ENCODE peak calls at places on chromosomes 5 and 9, in eight cellular contexts. A, Q, O, B, G, C, K and X are unnamed samples. For H3K9me3, the result is how much of the 10 kb centered on the place peaks cover.

GRCh38 chr5:61123145-61123544 is 39.1 kb downstream of the SMIM15 start:
- DNase-seq in Q (no peak), B (no peak), K (no peak), G (peak), C (no peak), O (peak), A (no peak), X (no peak)

GRCh38 chr5:53287573-53287972 is 178.0 kb upstream of the MOCS2 start:
- DNase-seq in A (no peak), K (no peak), G (no peak), O (no peak), Q (no peak), C (no peak), B (no peak), X (no peak)

GRCh38 chr5:150541895-150542294 is 34.0 kb downstream of the NDST1 start:
- DNase-seq in A (no peak), G (peak), B (no peak), K (no peak), O (no peak), C (peak), Q (no peak), X (no peak)

GRCh38 chr5:17426104-17426739 is 71.8 kb upstream of the TAF11L2 start:
- DNase-seq in Q (no peak), G (no peak), O (no peak), C (no peak), K (no peak), A (no peak), B (no peak), X (no peak)

GRCh38 chr9:37442556-37442955 is 20.1 kb downstream of the GRHPR start:
- DNase-seq in O (no peak), A (no peak), B (no peak), K (no peak), Q (no peak), C (no peak), G (no peak), X (no peak)

GRCh38 chr5:129724222-129724621 is 23.7 kb upstream of the MINAR2 start:
- DNase-seq in G (no peak), O (no peak), C (no peak), A (no peak), Q (no peak), K (no peak), B (no peak), X (no peak)

GRCh38 chr9:37503736-37504135 is 18.0 kb downstream of the POLR1E start:
- DNase-seq in A (no peak), O (no peak), C (peak), K (peak), G (peak), B (no peak), Q (no peak), X (no peak)

GRCh38 chr9:131735238-131736181 is 4.4 kb downstream of the RAPGEF1 start:
- DNase-seq in K (no peak), B (no peak), Q (no peak), O (peak), G (peak), A (no peak), C (peak), X (no peak)

GRCh38 chr9:136840877-136841645 is 1.2 kb upstream of the AJM1 start:
- DNase-seq in G (no peak), O (peak), K (peak), Q (no peak), C (peak), B (no peak), A (peak), X (no peak)

GRCh38 chr5:92504346-92504745 is 1076.7 kb downstream of the NR2F1-AS1 start:
- DNase-seq in B (no peak), O (no peak), C (no peak), Q (no peak), K (no peak), G (peak), A (no peak), X (no peak)

GRCh38 chr5:43635374-43635773 is 32.4 kb downstream of the NNT start:
- DNase-seq in A (no peak), C (peak), O (no peak), G (no peak), K (peak), Q (no peak), B (no peak), X (no peak)

GRCh38 chr5:74016373-74016772 is 390.4 kb downstream of the ARHGEF28 start:
- DNase-seq in G (no peak), O (no peak), Q (peak), B (peak), K (no peak), C (no peak), A (no peak), X (no peak)

GRCh38 chr5:12003680-12004079 is 99.4 kb upstream of the CTNND2 start:
- DNase-seq in K (no peak), C (no peak), Q (no peak), A (no peak), G (no peak), O (no peak), B (no peak), X (no peak)

GRCh38 chr5:179803651-179804598 is 2.7 kb downstream of the MGAT4B start:
- DNase-seq in Q (no peak), O (peak), B (peak), G (peak), K (no peak), C (peak), A (no peak), X (no peak)

GRCh38 chr9:113609562-113610318 is 146.2 kb downstream of the RGS3 start:
- DNase-seq in C (no peak), A (peak), O (no peak), Q (no peak), K (no peak), B (no peak), G (no peak), X (no peak)

GRCh38 chr5:72076901-72077300 is 30.4 kb upstream of the MAP1B start:
- DNase-seq in B (no peak), A (no peak), G (no peak), K (no peak), C (no peak), O (no peak), Q (no peak), X (no peak)

GRCh38 chr5:180668835-180669596 is 19.6 kb upstream of the FLT4 start:
- DNase-seq in C (no peak), Q (no peak), A (no peak), G (no peak), K (no peak), B (no peak), O (no peak), X (no peak)

GRCh38 chr9:94859226-94859625 is 132.7 kb downstream of the AOPEP start:
- DNase-seq in G (no peak), B (no peak), Q (no peak), O (no peak), K (no peak), A (no peak), C (no peak), X (no peak)

GRCh38 chr5:42952575-42952974 is 87.5 kb downstream of the ANXA2R start:
- DNase-seq in Q (no peak), C (peak), K (no peak), A (no peak), G (no peak), O (no peak), B (no peak), X (no peak)

GRCh38 chr9:13274901-13275641 is 4.4 kb downstream of the MPDZ start:
- DNase-seq in K (peak), G (peak), A (peak), C (peak), B (no peak), Q (no peak), O (no peak), X (no peak)

GRCh38 chr9:108443741-108444140 is 412.0 kb downstream of the ACTL7B start:
- DNase-seq in A (no peak), C (peak), G (peak), B (no peak), K (peak), O (no peak), Q (no peak), X (no peak)

GRCh38 chr5:376951-377325 is 55.4 kb downstream of the AHRR start:
- DNase-seq in A (peak), O (no peak), G (no peak), B (no peak), C (no peak), K (no peak), Q (no peak), X (no peak)

GRCh38 chr5:92391-93220 is 638 bp downstream of the PLEKHG4B start:
- DNase-seq in O (no peak), C (no peak), K (no peak), A (peak), G (no peak), B (no peak), Q (no peak), X (no peak)

GRCh38 chr5:175885813-175886212 is 14.4 kb downstream of the CPLX2 start:
- DNase-seq in C (no peak), K (peak), B (no peak), G (peak), A (no peak), O (no peak), Q (no peak), X (no peak)

GRCh38 chr9:87109182-87109581 is 161.9 kb upstream of the GAS1 start:
- DNase-seq in K (peak), O (no peak), G (no peak), B (no peak), A (no peak), C (peak), Q (no peak), X (no peak)

GRCh38 chr5:169152946-169153345 is 148.0 kb downstream of the SLIT3 start:
- DNase-seq in K (no peak), O (no peak), C (no peak), G (no peak), Q (no peak), A (no peak), B (no peak), X (no peak)

GRCh38 chr9:136791466-136792276 is 527 bp downstream of the TMEM141 start:
- DNase-seq in C (peak), A (peak), G (peak), K (no peak), Q (peak), B (peak), O (peak), X (no peak)

GRCh38 chr9:117555964-117556629 is 141.2 kb upstream of the ASTN2 start:
- DNase-seq in B (peak), Q (no peak), G (peak), A (peak), C (peak), O (peak), K (no peak), X (no peak)

DNA sequence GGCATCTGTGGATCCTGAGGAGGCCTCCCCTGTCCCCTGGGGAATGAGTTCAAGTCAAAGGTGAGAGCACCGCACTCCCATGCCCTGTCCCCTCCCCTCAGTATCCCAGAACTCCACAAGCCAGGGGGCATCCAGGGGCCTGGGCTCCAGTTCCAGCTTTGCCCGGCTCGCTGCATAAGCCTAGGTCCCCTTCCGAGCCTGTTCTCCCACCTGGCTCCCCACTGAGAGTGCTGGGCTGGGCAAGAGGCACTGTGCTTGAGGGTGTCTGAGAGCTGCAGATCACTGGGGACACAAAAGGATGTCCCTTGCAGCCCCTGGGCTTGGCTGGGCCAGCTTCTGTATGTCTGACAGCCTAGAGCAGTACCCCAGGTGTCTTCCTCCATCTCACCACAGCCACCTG is 4.6 kb downstream of the DOK3 start:
- DNase-seq in O (no peak), Q (no peak), G (no peak), B (no peak), C (no peak), K (no peak), A (no peak), X (no peak)
- H3K9ac ChIP-seq in O (no peak), Q (no peak), G (no peak), B (no peak), C (no peak), K (no peak), A (no peak), X (no peak)

GRCh38 chr5:152990217-152990616 is 500.3 kb upstream of the GRIA1 start:
- DNase-seq in G (no peak), O (no peak), A (no peak), C (no peak), B (no peak), Q (no peak), K (no peak), X (no peak)
- H3K9me3 ChIP-seq in G (under half), O (under half), A (under half), C (under half), B (under half), Q (under half), K (under half), X (under half)

GRCh38 chr5:139650689-139651501 is 2.7 kb downstream of the CXXC5 start:
- DNase-seq in K (no peak), C (peak), O (peak), Q (no peak), G (no peak), B (peak), A (peak), X (no peak)
- H3K9ac ChIP-seq in K (peak), C (peak), O (peak), Q (peak), G (no peak), B (peak), A (peak), X (peak)

GRCh38 chr9:138121438-138122050 is 244.0 kb downstream of the CACNA1B start:
- DNase-seq in Q (no peak), K (no peak), G (no peak), A (no peak), C (no peak), O (no peak), B (no peak), X (no peak)
- H3K9me3 ChIP-seq in Q (under half), K (under half), G (under half), A (under half), C (under half), O (under half), B (under half), X (under half)

DNA sequence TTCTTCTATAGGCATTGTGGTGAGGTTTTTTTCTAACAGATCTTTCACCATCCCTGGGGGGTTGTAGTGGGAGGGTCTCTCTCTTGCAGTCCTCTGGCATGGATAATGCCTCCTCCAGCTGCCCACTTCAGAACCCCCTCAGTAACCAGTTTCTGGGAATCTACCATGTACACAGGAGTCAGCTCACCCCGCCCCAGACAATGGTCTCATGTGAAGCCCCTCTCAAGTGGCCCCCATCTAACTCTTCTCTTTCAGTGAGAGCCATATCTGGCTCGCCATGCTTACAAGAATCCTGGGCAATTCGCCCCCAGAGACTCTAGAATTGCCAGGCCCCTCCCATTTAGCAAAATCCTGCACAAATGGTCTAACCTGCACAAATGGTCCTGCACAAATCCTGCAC is 144.4 kb upstream of the FSTL4 start:
- DNase-seq in A (no peak), K (no peak), Q (no peak), G (no peak), B (no peak), O (no peak), C (no peak), X (no peak)
- H3K9ac ChIP-seq in A (no peak), K (no peak), Q (no peak), G (no peak), B (no peak), O (no peak), C (no peak), X (no peak)